ENCODE peak calls at places on chromosome 10, in six cellular contexts. U, W, L, R, T and X are unnamed samples.

GRCh38 chr10:119734396-119735332 is 8.8 kb downstream of the INPP5F start:
- DNase-seq in R (peak; percentile 60), U (no peak), T (no peak), L (peak; percentile 79), W (no peak), X (peak; percentile 50)

GRCh38 chr10:15504101-15504840 is 133.2 kb upstream of the FAM171A1 start:
- DNase-seq in L (peak; percentile 2), R (no peak), T (no peak), W (peak; percentile 82), U (no peak), X (no peak)

GRCh38 chr10:49539320-49539885 is 482 bp upstream of the ERCC6 start:
- DNase-seq in U (peak; percentile 21), L (peak; percentile 58), R (peak; percentile 86), W (peak; percentile 63), T (peak; percentile 67), X (peak; percentile 85)

GRCh38 chr10:3468919-3469638 is 296.5 kb upstream of the PITRM1 start:
- DNase-seq in T (peak; percentile 78), L (peak; percentile 97), U (no peak), R (peak; percentile 83), W (peak; percentile 87), X (peak; percentile 75)

GRCh38 chr10:71638577-71639411 is 80.8 kb downstream of the C10orf105 start:
- DNase-seq in R (no peak), W (no peak), U (peak; percentile 89), L (no peak), T (no peak), X (no peak)

GRCh38 chr10:103781329-103782061 is 73.9 kb downstream of the SH3PXD2A start:
- DNase-seq in L (peak; percentile 99), W (peak; percentile 18), R (peak; percentile 89), T (no peak), U (peak; percentile 48), X (peak; percentile 22)

GRCh38 chr10:75305675-75306074 is 69.9 kb upstream of the COMTD1 start:
- DNase-seq in U (no peak), L (no peak), W (no peak), T (no peak), R (no peak), X (no peak)

GRCh38 chr10:10977978-10978377 is 39.7 kb upstream of the CELF2 start:
- DNase-seq in U (no peak), W (no peak), L (peak; percentile 6), T (no peak), R (no peak), X (no peak)

GRCh38 chr10:60719721-60720120 is 58.6 kb upstream of the CDK1 start:
- DNase-seq in T (no peak), W (no peak), U (no peak), L (no peak), R (peak; percentile 59), X (no peak)

GRCh38 chr10:131902211-131902610 is 1.4 kb downstream of the PPP2R2D start:
- DNase-seq in U (peak; percentile 24), W (no peak), R (no peak), L (no peak), T (peak; percentile 53), X (no peak)

GRCh38 chr10:28728396-28728795 is 51.1 kb downstream of the BAMBI start:
- DNase-seq in T (no peak), W (no peak), L (peak; percentile 10), U (no peak), R (peak; percentile 80), X (peak; percentile 17)

GRCh38 chr10:8305871-8306652 is 251.6 kb downstream of the GATA3 start:
- DNase-seq in R (no peak), L (peak; percentile 85), U (no peak), W (no peak), T (no peak), X (no peak)

GRCh38 chr10:59905066-59905734 is 1.2 kb downstream of the CCDC6 start:
- DNase-seq in U (peak; percentile 52), T (peak; percentile 73), W (peak; percentile 9), R (peak; percentile 42), L (peak; percentile 32), X (peak; percentile 44)

GRCh38 chr10:77644557-77645243 is 7.1 kb upstream of the KCNMA1 start:
- DNase-seq in R (no peak), W (no peak), T (no peak), U (no peak), L (no peak), X (no peak)

GRCh38 chr10:74852406-74852805 is 26.0 kb downstream of the KAT6B start:
- DNase-seq in T (no peak), W (no peak), U (no peak), L (no peak), R (no peak), X (no peak)

GRCh38 chr10:51325649-51326048 is 251.4 kb downstream of the PRKG1 start:
- DNase-seq in U (no peak), W (no peak), T (no peak), R (no peak), L (no peak), X (no peak)

GRCh38 chr10:4447977-4448376 is 378.0 kb upstream of the AKR1E2 start:
- DNase-seq in W (no peak), T (no peak), U (no peak), R (no peak), L (no peak), X (peak; percentile 58)

DNA sequence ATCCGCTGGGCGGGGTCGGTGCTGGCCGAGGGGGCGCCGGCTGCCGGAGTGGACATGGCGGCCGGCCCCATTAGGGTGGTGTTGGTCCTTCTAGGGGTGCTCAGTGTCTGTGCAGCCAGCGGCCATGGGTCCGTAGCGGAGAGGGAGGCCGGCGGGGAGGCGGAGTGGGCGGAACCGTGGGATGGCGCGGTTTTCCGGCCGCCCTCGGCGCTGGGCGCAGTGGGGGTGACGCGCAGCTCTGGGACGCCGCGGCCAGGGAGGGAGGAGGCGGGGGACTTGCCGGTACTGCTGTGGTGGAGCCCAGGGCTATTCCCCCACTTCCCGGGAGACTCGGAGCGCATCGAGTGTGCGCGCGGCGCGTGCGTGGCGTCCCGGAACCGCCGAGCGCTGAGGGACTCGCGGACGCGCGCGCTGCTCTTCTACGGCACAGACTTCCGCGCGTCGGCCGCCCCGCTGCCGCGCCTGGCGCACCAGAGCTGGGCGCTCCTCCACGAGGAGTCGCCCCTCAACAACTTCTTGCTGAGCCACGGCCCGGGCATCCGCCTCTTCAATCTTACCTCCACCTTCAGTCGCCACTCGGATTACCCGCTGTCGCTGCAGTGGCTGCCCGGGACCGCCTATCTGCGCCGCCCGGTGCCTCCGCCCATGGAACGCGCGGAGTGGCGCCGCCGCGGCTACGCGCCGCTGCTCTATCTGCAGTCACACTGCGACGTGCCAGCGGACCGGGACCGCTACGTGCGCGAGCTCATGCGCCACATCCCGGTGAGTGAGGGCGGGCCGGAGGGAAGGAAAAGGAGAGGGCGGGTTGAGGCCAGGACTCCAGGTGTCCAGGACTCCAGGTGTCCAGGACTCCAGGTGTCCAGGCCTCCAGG is 9.3 kb upstream of the CHCHD1 start:
- DNase-seq in U (peak; percentile 82), W (peak; percentile 62), L (peak; percentile 84), T (peak; percentile 93), R (peak; percentile 99), X (peak; percentile 80)
- TF ChIP-seq CTCF in U (peak; percentile 45), W (peak; percentile 7), L (no peak), T (peak; percentile 22), R (peak; percentile 53), X (no peak)

DNA sequence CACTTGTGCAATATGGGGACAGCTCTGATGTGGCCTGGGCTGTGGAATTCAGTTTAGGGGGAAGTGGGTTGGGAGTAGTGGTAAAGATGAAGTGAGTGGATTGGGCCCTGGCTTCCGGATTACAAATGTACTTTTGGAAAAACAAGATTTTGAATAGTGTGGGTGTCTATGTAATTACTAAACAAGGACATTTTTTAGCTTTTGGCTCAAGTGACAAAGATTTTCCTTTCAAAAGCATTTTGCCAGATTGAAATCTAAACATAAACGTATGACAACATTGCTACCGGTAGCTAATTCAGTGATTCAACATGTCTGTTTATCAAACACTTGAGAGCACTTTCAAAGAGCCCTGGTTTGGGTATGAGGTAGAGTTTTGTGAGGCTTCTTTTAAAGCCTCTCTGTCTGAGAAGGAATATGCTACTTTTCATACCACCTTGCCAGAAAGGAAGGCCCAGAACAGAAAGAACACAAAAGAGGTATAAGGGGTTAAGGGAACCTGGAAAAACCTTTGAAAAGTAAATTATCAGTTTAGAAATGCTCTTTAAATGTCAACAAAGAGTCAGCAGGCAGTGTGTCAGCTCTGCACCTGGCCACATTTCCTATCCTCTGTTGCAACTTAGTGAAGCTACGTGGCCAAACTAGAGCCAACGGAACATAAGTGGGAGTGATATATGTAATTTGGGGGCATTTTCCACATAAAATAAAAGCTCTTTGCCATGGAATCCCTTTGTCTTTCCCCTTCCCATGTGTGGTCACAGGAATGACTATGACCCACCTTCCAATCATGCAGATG is 516.1 kb downstream of the NRG3 start:
- DNase-seq in W (no peak), R (no peak), L (no peak), T (no peak), U (no peak), X (peak; percentile 7)
- H3K27ac ChIP-seq in W (no peak overlapping the region), R (no peak overlapping the region), L (no peak overlapping the region), T (no peak overlapping the region), U (no peak overlapping the region), X (no peak overlapping the region)

GRCh38 chr10:37381271-37381670 is 255.9 kb downstream of the ANKRD30A start:
- DNase-seq in T (no peak), L (no peak), U (no peak), R (peak; percentile 57), W (no peak), X (no peak)
- TF ChIP-seq CTCF in T (no peak), L (no peak), U (no peak), R (no peak), W (no peak), X (no peak)

GRCh38 chr10:5552376-5553321 is 27.9 kb downstream of the CALML3 start:
- DNase-seq in T (peak; percentile 50), L (no peak), W (no peak), U (no peak), R (no peak), X (no peak)

GRCh38 chr10:5551531-5552375 is 27.0 kb downstream of the CALML3 start:
- DNase-seq in L (peak; percentile 84), T (peak; percentile 48), R (peak; percentile 84), U (no peak), W (peak; percentile 54), X (no peak)

GRCh38 chr10:5550250-5550545 is 25.4 kb downstream of the CALML3 start:
- DNase-seq in W (no peak), T (peak; percentile 47), L (no peak), R (no peak), U (no peak), X (no peak)

GRCh38 chr10:5549462-5550249 is 24.9 kb downstream of the CALML3 start:
- DNase-seq in T (peak; percentile 19), L (no peak), R (no peak), W (no peak), U (no peak), X (no peak)

DNA sequence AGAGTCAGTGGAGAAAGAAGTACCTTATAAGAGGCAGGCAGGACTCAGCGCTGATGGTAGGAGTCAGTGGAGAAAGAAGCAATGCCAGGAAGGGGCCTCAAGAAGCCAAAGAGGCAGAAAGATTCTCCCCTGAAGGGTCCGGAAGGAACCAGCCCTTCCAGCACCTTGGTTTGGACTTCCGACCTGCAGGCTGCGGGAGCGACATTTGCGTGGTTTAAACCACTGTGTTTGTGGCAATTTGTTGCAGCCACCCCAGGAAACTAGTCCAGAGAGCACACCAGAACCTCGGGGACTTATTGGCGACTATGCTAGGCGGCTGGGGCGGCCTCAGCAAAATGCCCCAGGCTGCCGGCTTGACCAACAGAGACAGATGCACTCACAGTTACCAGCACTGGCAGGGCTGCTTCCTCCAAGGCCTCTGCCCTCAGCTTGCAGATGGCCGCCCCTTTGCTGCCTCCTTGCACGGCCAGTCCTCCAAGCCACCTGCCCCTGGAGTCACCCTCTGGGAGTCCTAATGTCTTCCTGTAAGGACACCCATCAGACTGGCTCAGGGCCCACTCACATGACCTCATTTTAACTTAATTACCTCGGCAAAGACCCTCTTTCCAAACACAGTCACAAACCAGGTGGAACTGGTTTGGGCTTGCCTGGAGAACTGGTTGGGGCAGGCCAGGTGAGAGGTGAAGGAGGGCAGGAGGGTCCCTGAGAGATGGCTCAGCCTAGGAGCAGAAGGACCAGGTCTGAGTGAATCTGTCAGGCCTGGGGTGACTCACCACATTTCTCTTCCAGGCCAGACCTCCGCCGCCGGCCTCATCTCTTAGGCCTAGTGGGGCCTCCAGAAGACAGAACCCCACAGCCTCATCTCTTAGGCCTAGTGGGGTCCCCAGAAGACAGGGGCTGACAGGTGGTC is 26.1 kb downstream of the CALML3 start:
- DNase-seq in U (no peak), T (peak; percentile 58), W (peak; percentile 44), R (peak; percentile 56), L (peak; percentile 78), X (no peak)
- H3K27ac ChIP-seq in U (no peak overlapping the region), T (peak overlapping the region; percentile 81), W (no peak overlapping the region), R (peak overlapping the region; percentile 100), L (no peak overlapping the region), X (no peak overlapping the region)